ENCODE peak calls at places on chromosomes 2 and 18, in eight cellular contexts. One of them, this sample, is unnamed.

GRCh38 chr2:101106453-101107181 is 44.6 kb downstream of the TBC1D8 start:
- DNase-seq in activated CD4-positive, alpha-beta T cell treated with anti-CD3 and anti-CD28 coated beads, Interleukin-2, amount 50 U/mL, for 4 hours: no peak
- DNase-seq in C1 segment of cervical spinal cord: no peak
- DNase-seq in NCI-H2171: peak
- DNase-seq in M059J: no peak
- DNase-seq in activated CD8-positive, alpha-beta memory T cell treated with anti-CD3 and anti-CD28 coated beads, Interleukin-2, amount 50 U/mL, for 48 hours: no peak
- DNase-seq in ovary: no peak
- DNase-seq in RPMI7951: no peak
- DNase-seq in this sample: no peak

GRCh38 chr18:23871410-23871809 is 143.1 kb upstream of the TTC39C start:
- DNase-seq in RPMI7951: peak
- DNase-seq in C1 segment of cervical spinal cord: no peak
- DNase-seq in NCI-H2171: peak
- DNase-seq in ovary: no peak
- DNase-seq in activated CD8-positive, alpha-beta memory T cell treated with anti-CD3 and anti-CD28 coated beads, Interleukin-2, amount 50 U/mL, for 48 hours: peak
- DNase-seq in activated CD4-positive, alpha-beta T cell treated with anti-CD3 and anti-CD28 coated beads, Interleukin-2, amount 50 U/mL, for 4 hours: peak
- DNase-seq in M059J: peak
- DNase-seq in this sample: peak

GRCh38 chr2:176553685-176554106 is 284.5 kb downstream of the MTX2 start:
- DNase-seq in NCI-H2171: peak
- DNase-seq in ovary: peak
- DNase-seq in C1 segment of cervical spinal cord: peak
- DNase-seq in activated CD8-positive, alpha-beta memory T cell treated with anti-CD3 and anti-CD28 coated beads, Interleukin-2, amount 50 U/mL, for 48 hours: peak
- DNase-seq in RPMI7951: peak
- DNase-seq in M059J: peak
- DNase-seq in activated CD4-positive, alpha-beta T cell treated with anti-CD3 and anti-CD28 coated beads, Interleukin-2, amount 50 U/mL, for 4 hours: peak
- DNase-seq in this sample: peak

GRCh38 chr2:224024270-224024669 is 14.8 kb downstream of the SERPINE2 start:
- DNase-seq in C1 segment of cervical spinal cord: no peak
- DNase-seq in M059J: no peak
- DNase-seq in activated CD4-positive, alpha-beta T cell treated with anti-CD3 and anti-CD28 coated beads, Interleukin-2, amount 50 U/mL, for 4 hours: no peak
- DNase-seq in NCI-H2171: no peak
- DNase-seq in activated CD8-positive, alpha-beta memory T cell treated with anti-CD3 and anti-CD28 coated beads, Interleukin-2, amount 50 U/mL, for 48 hours: no peak
- DNase-seq in RPMI7951: no peak
- DNase-seq in ovary: no peak
- DNase-seq in this sample: no peak

GRCh38 chr2:130334026-130334425 is 8.7 kb upstream of the IMP4 start:
- DNase-seq in C1 segment of cervical spinal cord: no peak
- DNase-seq in M059J: no peak
- DNase-seq in RPMI7951: no peak
- DNase-seq in activated CD4-positive, alpha-beta T cell treated with anti-CD3 and anti-CD28 coated beads, Interleukin-2, amount 50 U/mL, for 4 hours: no peak
- DNase-seq in ovary: no peak
- DNase-seq in NCI-H2171: no peak
- DNase-seq in activated CD8-positive, alpha-beta memory T cell treated with anti-CD3 and anti-CD28 coated beads, Interleukin-2, amount 50 U/mL, for 48 hours: no peak
- DNase-seq in this sample: no peak

GRCh38 chr2:67322361-67323001 is 74.7 kb upstream of the ETAA1 start:
- DNase-seq in activated CD8-positive, alpha-beta memory T cell treated with anti-CD3 and anti-CD28 coated beads, Interleukin-2, amount 50 U/mL, for 48 hours: no peak
- DNase-seq in ovary: peak
- DNase-seq in C1 segment of cervical spinal cord: peak
- DNase-seq in RPMI7951: peak
- DNase-seq in NCI-H2171: no peak
- DNase-seq in M059J: peak
- DNase-seq in activated CD4-positive, alpha-beta T cell treated with anti-CD3 and anti-CD28 coated beads, Interleukin-2, amount 50 U/mL, for 4 hours: no peak
- DNase-seq in this sample: peak

GRCh38 chr2:26454561-26455001 is 23.3 kb downstream of the OTOF start:
- DNase-seq in M059J: no peak
- DNase-seq in ovary: no peak
- DNase-seq in C1 segment of cervical spinal cord: no peak
- DNase-seq in activated CD4-positive, alpha-beta T cell treated with anti-CD3 and anti-CD28 coated beads, Interleukin-2, amount 50 U/mL, for 4 hours: no peak
- DNase-seq in activated CD8-positive, alpha-beta memory T cell treated with anti-CD3 and anti-CD28 coated beads, Interleukin-2, amount 50 U/mL, for 48 hours: no peak
- DNase-seq in RPMI7951: no peak
- DNase-seq in NCI-H2171: no peak
- DNase-seq in this sample: peak

GRCh38 chr2:217964255-217964654 is 38.5 kb downstream of the TNS1 start:
- DNase-seq in activated CD8-positive, alpha-beta memory T cell treated with anti-CD3 and anti-CD28 coated beads, Interleukin-2, amount 50 U/mL, for 48 hours: no peak
- DNase-seq in C1 segment of cervical spinal cord: no peak
- DNase-seq in ovary: no peak
- DNase-seq in M059J: no peak
- DNase-seq in RPMI7951: no peak
- DNase-seq in NCI-H2171: no peak
- DNase-seq in activated CD4-positive, alpha-beta T cell treated with anti-CD3 and anti-CD28 coated beads, Interleukin-2, amount 50 U/mL, for 4 hours: no peak
- DNase-seq in this sample: no peak

GRCh38 chr18:6624729-6625308 is 104.7 kb upstream of the ARHGAP28 start:
- DNase-seq in NCI-H2171: no peak
- DNase-seq in activated CD4-positive, alpha-beta T cell treated with anti-CD3 and anti-CD28 coated beads, Interleukin-2, amount 50 U/mL, for 4 hours: no peak
- DNase-seq in C1 segment of cervical spinal cord: no peak
- DNase-seq in RPMI7951: no peak
- DNase-seq in ovary: no peak
- DNase-seq in activated CD8-positive, alpha-beta memory T cell treated with anti-CD3 and anti-CD28 coated beads, Interleukin-2, amount 50 U/mL, for 48 hours: no peak
- DNase-seq in M059J: peak
- DNase-seq in this sample: no peak

GRCh38 chr2:160425794-160426193 is 67.8 kb downstream of the RBMS1 start:
- DNase-seq in RPMI7951: no peak
- DNase-seq in activated CD8-positive, alpha-beta memory T cell treated with anti-CD3 and anti-CD28 coated beads, Interleukin-2, amount 50 U/mL, for 48 hours: no peak
- DNase-seq in activated CD4-positive, alpha-beta T cell treated with anti-CD3 and anti-CD28 coated beads, Interleukin-2, amount 50 U/mL, for 4 hours: no peak
- DNase-seq in M059J: no peak
- DNase-seq in C1 segment of cervical spinal cord: no peak
- DNase-seq in NCI-H2171: no peak
- DNase-seq in ovary: no peak
- DNase-seq in this sample: no peak

GRCh38 chr2:46716806-46717732 is 198.5 kb downstream of the MCFD2 start:
- DNase-seq in NCI-H2171: no peak
- DNase-seq in M059J: no peak
- DNase-seq in activated CD4-positive, alpha-beta T cell treated with anti-CD3 and anti-CD28 coated beads, Interleukin-2, amount 50 U/mL, for 4 hours: no peak
- DNase-seq in ovary: no peak
- DNase-seq in RPMI7951: no peak
- DNase-seq in activated CD8-positive, alpha-beta memory T cell treated with anti-CD3 and anti-CD28 coated beads, Interleukin-2, amount 50 U/mL, for 48 hours: no peak
- DNase-seq in C1 segment of cervical spinal cord: no peak
- DNase-seq in this sample: no peak

GRCh38 chr2:29606105-29606871 is 315.1 kb downstream of the ALK start:
- DNase-seq in NCI-H2171: no peak
- DNase-seq in C1 segment of cervical spinal cord: no peak
- DNase-seq in RPMI7951: peak
- DNase-seq in activated CD8-positive, alpha-beta memory T cell treated with anti-CD3 and anti-CD28 coated beads, Interleukin-2, amount 50 U/mL, for 48 hours: no peak
- DNase-seq in M059J: peak
- DNase-seq in ovary: no peak
- DNase-seq in activated CD4-positive, alpha-beta T cell treated with anti-CD3 and anti-CD28 coated beads, Interleukin-2, amount 50 U/mL, for 4 hours: no peak
- DNase-seq in this sample: no peak

GRCh38 chr18:59988098-59988706 is 88.4 kb downstream of the PMAIP1 start:
- DNase-seq in ovary: peak
- DNase-seq in activated CD4-positive, alpha-beta T cell treated with anti-CD3 and anti-CD28 coated beads, Interleukin-2, amount 50 U/mL, for 4 hours: peak
- DNase-seq in activated CD8-positive, alpha-beta memory T cell treated with anti-CD3 and anti-CD28 coated beads, Interleukin-2, amount 50 U/mL, for 48 hours: peak
- DNase-seq in C1 segment of cervical spinal cord: no peak
- DNase-seq in M059J: peak
- DNase-seq in NCI-H2171: peak
- DNase-seq in RPMI7951: peak
- DNase-seq in this sample: peak

GRCh38 chr2:140586379-140586778 is 1544.4 kb downstream of the LRP1B start:
- DNase-seq in activated CD8-positive, alpha-beta memory T cell treated with anti-CD3 and anti-CD28 coated beads, Interleukin-2, amount 50 U/mL, for 48 hours: no peak
- DNase-seq in ovary: no peak
- DNase-seq in activated CD4-positive, alpha-beta T cell treated with anti-CD3 and anti-CD28 coated beads, Interleukin-2, amount 50 U/mL, for 4 hours: no peak
- DNase-seq in C1 segment of cervical spinal cord: no peak
- DNase-seq in M059J: peak
- DNase-seq in RPMI7951: peak
- DNase-seq in NCI-H2171: no peak
- DNase-seq in this sample: no peak

GRCh38 chr2:117981810-117982209 is 32.1 kb downstream of the CCDC93 start:
- DNase-seq in NCI-H2171: no peak
- DNase-seq in ovary: no peak
- DNase-seq in activated CD4-positive, alpha-beta T cell treated with anti-CD3 and anti-CD28 coated beads, Interleukin-2, amount 50 U/mL, for 4 hours: no peak
- DNase-seq in activated CD8-positive, alpha-beta memory T cell treated with anti-CD3 and anti-CD28 coated beads, Interleukin-2, amount 50 U/mL, for 48 hours: no peak
- DNase-seq in RPMI7951: no peak
- DNase-seq in C1 segment of cervical spinal cord: no peak
- DNase-seq in M059J: peak
- DNase-seq in this sample: no peak

GRCh38 chr2:15031745-15032240 is 399.3 kb downstream of the LRATD1 start:
- DNase-seq in activated CD4-positive, alpha-beta T cell treated with anti-CD3 and anti-CD28 coated beads, Interleukin-2, amount 50 U/mL, for 4 hours: no peak
- DNase-seq in C1 segment of cervical spinal cord: no peak
- DNase-seq in activated CD8-positive, alpha-beta memory T cell treated with anti-CD3 and anti-CD28 coated beads, Interleukin-2, amount 50 U/mL, for 48 hours: no peak
- DNase-seq in M059J: no peak
- DNase-seq in ovary: no peak
- DNase-seq in RPMI7951: no peak
- DNase-seq in NCI-H2171: no peak
- DNase-seq in this sample: no peak

GRCh38 chr2:173101687-173102086 is 26.0 kb downstream of the MAP3K20 start:
- DNase-seq in RPMI7951: no peak
- DNase-seq in NCI-H2171: no peak
- DNase-seq in activated CD8-positive, alpha-beta memory T cell treated with anti-CD3 and anti-CD28 coated beads, Interleukin-2, amount 50 U/mL, for 48 hours: no peak
- DNase-seq in activated CD4-positive, alpha-beta T cell treated with anti-CD3 and anti-CD28 coated beads, Interleukin-2, amount 50 U/mL, for 4 hours: no peak
- DNase-seq in M059J: no peak
- DNase-seq in ovary: no peak
- DNase-seq in C1 segment of cervical spinal cord: no peak
- DNase-seq in this sample: no peak

GRCh38 chr18:54740146-54740844 is 88.0 kb upstream of the RAB27B start:
- DNase-seq in activated CD8-positive, alpha-beta memory T cell treated with anti-CD3 and anti-CD28 coated beads, Interleukin-2, amount 50 U/mL, for 48 hours: no peak
- DNase-seq in RPMI7951: peak
- DNase-seq in C1 segment of cervical spinal cord: no peak
- DNase-seq in activated CD4-positive, alpha-beta T cell treated with anti-CD3 and anti-CD28 coated beads, Interleukin-2, amount 50 U/mL, for 4 hours: no peak
- DNase-seq in NCI-H2171: no peak
- DNase-seq in M059J: peak
- DNase-seq in ovary: no peak
- DNase-seq in this sample: no peak

GRCh38 chr2:69222984-69223658 is 163.9 kb downstream of the GFPT1 start:
- DNase-seq in NCI-H2171: peak
- DNase-seq in ovary: peak
- DNase-seq in C1 segment of cervical spinal cord: no peak
- DNase-seq in activated CD8-positive, alpha-beta memory T cell treated with anti-CD3 and anti-CD28 coated beads, Interleukin-2, amount 50 U/mL, for 48 hours: no peak
- DNase-seq in activated CD4-positive, alpha-beta T cell treated with anti-CD3 and anti-CD28 coated beads, Interleukin-2, amount 50 U/mL, for 4 hours: no peak
- DNase-seq in M059J: peak
- DNase-seq in RPMI7951: peak
- DNase-seq in this sample: peak

GRCh38 chr2:189581354-189582139 is 961 bp upstream of the SLC40A1 start:
- DNase-seq in C1 segment of cervical spinal cord: no peak
- DNase-seq in activated CD4-positive, alpha-beta T cell treated with anti-CD3 and anti-CD28 coated beads, Interleukin-2, amount 50 U/mL, for 4 hours: no peak
- DNase-seq in ovary: peak
- DNase-seq in RPMI7951: no peak
- DNase-seq in M059J: no peak
- DNase-seq in activated CD8-positive, alpha-beta memory T cell treated with anti-CD3 and anti-CD28 coated beads, Interleukin-2, amount 50 U/mL, for 48 hours: no peak
- DNase-seq in NCI-H2171: no peak
- DNase-seq in this sample: no peak

GRCh38 chr2:126660068-126660467 is 4.1 kb downstream of the GYPC start:
- DNase-seq in activated CD4-positive, alpha-beta T cell treated with anti-CD3 and anti-CD28 coated beads, Interleukin-2, amount 50 U/mL, for 4 hours: no peak
- DNase-seq in C1 segment of cervical spinal cord: no peak
- DNase-seq in M059J: no peak
- DNase-seq in NCI-H2171: no peak
- DNase-seq in ovary: no peak
- DNase-seq in activated CD8-positive, alpha-beta memory T cell treated with anti-CD3 and anti-CD28 coated beads, Interleukin-2, amount 50 U/mL, for 48 hours: no peak
- DNase-seq in RPMI7951: no peak
- DNase-seq in this sample: no peak

GRCh38 chr18:69840445-69840844 is 107.2 kb downstream of the CD226 start:
- DNase-seq in C1 segment of cervical spinal cord: no peak
- DNase-seq in NCI-H2171: no peak
- DNase-seq in RPMI7951: peak
- DNase-seq in activated CD4-positive, alpha-beta T cell treated with anti-CD3 and anti-CD28 coated beads, Interleukin-2, amount 50 U/mL, for 4 hours: no peak
- DNase-seq in M059J: peak
- DNase-seq in activated CD8-positive, alpha-beta memory T cell treated with anti-CD3 and anti-CD28 coated beads, Interleukin-2, amount 50 U/mL, for 48 hours: no peak
- DNase-seq in ovary: no peak
- DNase-seq in this sample: no peak

GRCh38 chr2:223979730-223980396 is 22.6 kb downstream of the MRPL44 start:
- DNase-seq in C1 segment of cervical spinal cord: no peak
- DNase-seq in NCI-H2171: no peak
- DNase-seq in activated CD4-positive, alpha-beta T cell treated with anti-CD3 and anti-CD28 coated beads, Interleukin-2, amount 50 U/mL, for 4 hours: no peak
- DNase-seq in activated CD8-positive, alpha-beta memory T cell treated with anti-CD3 and anti-CD28 coated beads, Interleukin-2, amount 50 U/mL, for 48 hours: no peak
- DNase-seq in ovary: no peak
- DNase-seq in M059J: no peak
- DNase-seq in RPMI7951: no peak
- DNase-seq in this sample: no peak

GRCh38 chr18:44771572-44771956 is 90.9 kb downstream of the SETBP1 start:
- DNase-seq in NCI-H2171: no peak
- DNase-seq in ovary: no peak
- DNase-seq in C1 segment of cervical spinal cord: no peak
- DNase-seq in activated CD8-positive, alpha-beta memory T cell treated with anti-CD3 and anti-CD28 coated beads, Interleukin-2, amount 50 U/mL, for 48 hours: no peak
- DNase-seq in M059J: no peak
- DNase-seq in RPMI7951: no peak
- DNase-seq in activated CD4-positive, alpha-beta T cell treated with anti-CD3 and anti-CD28 coated beads, Interleukin-2, amount 50 U/mL, for 4 hours: no peak
- DNase-seq in this sample: no peak

GRCh38 chr2:16553222-16553621 is 112.4 kb downstream of the CYRIA start:
- DNase-seq in activated CD8-positive, alpha-beta memory T cell treated with anti-CD3 and anti-CD28 coated beads, Interleukin-2, amount 50 U/mL, for 48 hours: no peak
- DNase-seq in activated CD4-positive, alpha-beta T cell treated with anti-CD3 and anti-CD28 coated beads, Interleukin-2, amount 50 U/mL, for 4 hours: no peak
- DNase-seq in M059J: peak
- DNase-seq in RPMI7951: no peak
- DNase-seq in ovary: no peak
- DNase-seq in NCI-H2171: peak
- DNase-seq in C1 segment of cervical spinal cord: no peak
- DNase-seq in this sample: no peak

GRCh38 chr2:233979748-233980147 is 62.6 kb downstream of the TRPM8 start:
- DNase-seq in RPMI7951: peak
- DNase-seq in activated CD8-positive, alpha-beta memory T cell treated with anti-CD3 and anti-CD28 coated beads, Interleukin-2, amount 50 U/mL, for 48 hours: no peak
- DNase-seq in ovary: no peak
- DNase-seq in NCI-H2171: no peak
- DNase-seq in C1 segment of cervical spinal cord: no peak
- DNase-seq in M059J: peak
- DNase-seq in activated CD4-positive, alpha-beta T cell treated with anti-CD3 and anti-CD28 coated beads, Interleukin-2, amount 50 U/mL, for 4 hours: no peak
- DNase-seq in this sample: no peak

GRCh38 chr18:58400337-58400885 is 228.5 kb downstream of the ALPK2 start:
- DNase-seq in activated CD4-positive, alpha-beta T cell treated with anti-CD3 and anti-CD28 coated beads, Interleukin-2, amount 50 U/mL, for 4 hours: no peak
- DNase-seq in NCI-H2171: no peak
- DNase-seq in ovary: no peak
- DNase-seq in activated CD8-positive, alpha-beta memory T cell treated with anti-CD3 and anti-CD28 coated beads, Interleukin-2, amount 50 U/mL, for 48 hours: no peak
- DNase-seq in M059J: no peak
- DNase-seq in RPMI7951: no peak
- DNase-seq in C1 segment of cervical spinal cord: no peak
- DNase-seq in this sample: no peak

GRCh38 chr18:58570360-58571064 is 58.4 kb downstream of the ALPK2 start:
- DNase-seq in C1 segment of cervical spinal cord: no peak
- DNase-seq in NCI-H2171: no peak
- DNase-seq in activated CD8-positive, alpha-beta memory T cell treated with anti-CD3 and anti-CD28 coated beads, Interleukin-2, amount 50 U/mL, for 48 hours: no peak
- DNase-seq in ovary: no peak
- DNase-seq in M059J: peak
- DNase-seq in activated CD4-positive, alpha-beta T cell treated with anti-CD3 and anti-CD28 coated beads, Interleukin-2, amount 50 U/mL, for 4 hours: no peak
- DNase-seq in RPMI7951: peak
- DNase-seq in this sample: no peak

GRCh38 chr2:140990416-140990815 is 1140.4 kb downstream of the LRP1B start:
- DNase-seq in activated CD4-positive, alpha-beta T cell treated with anti-CD3 and anti-CD28 coated beads, Interleukin-2, amount 50 U/mL, for 4 hours: no peak
- DNase-seq in NCI-H2171: no peak
- DNase-seq in C1 segment of cervical spinal cord: no peak
- DNase-seq in M059J: peak
- DNase-seq in activated CD8-positive, alpha-beta memory T cell treated with anti-CD3 and anti-CD28 coated beads, Interleukin-2, amount 50 U/mL, for 48 hours: no peak
- DNase-seq in RPMI7951: peak
- DNase-seq in ovary: no peak
- DNase-seq in this sample: no peak

GRCh38 chr2:192159764-192160163 is 35.0 kb downstream of the TMEFF2 start:
- DNase-seq in RPMI7951: no peak
- DNase-seq in ovary: no peak
- DNase-seq in activated CD8-positive, alpha-beta memory T cell treated with anti-CD3 and anti-CD28 coated beads, Interleukin-2, amount 50 U/mL, for 48 hours: no peak
- DNase-seq in M059J: no peak
- DNase-seq in C1 segment of cervical spinal cord: no peak
- DNase-seq in NCI-H2171: no peak
- DNase-seq in activated CD4-positive, alpha-beta T cell treated with anti-CD3 and anti-CD28 coated beads, Interleukin-2, amount 50 U/mL, for 4 hours: no peak
- DNase-seq in this sample: no peak